ENCODE peak calls at places on chromosomes 11 and 22, in ten cellular contexts. N is cardiac muscle cell, R is testis, S is prostate gland, B is mammary epithelial cell, X is IMR-90, P is tibial nerve, Q is iPS DF 6.9, C is lower lobe of right lung, J is Peyer's patch. T is an unnamed sample.

GRCh38 chr11:129580278-129580677 is 204.6 kb downstream of the BARX2 start:
- DNase-seq in N (no peak), R (no peak), S (no peak), B (no peak), X (no peak), P (no peak), Q (no peak), C (no peak), J (no peak), T (no peak)

GRCh38 chr11:2382927-2383822 is 6.1 kb downstream of the CD81 start:
- DNase-seq in N (peak; percentile 26), R (peak; percentile 72), S (no peak), B (no peak), X (peak; percentile 63), P (no peak), Q (no peak), C (no peak), J (peak; percentile 63), T (no peak)

GRCh38 chr11:106398396-106399074 is 321.1 kb downstream of the AASDHPPT start:
- DNase-seq in N (no peak), R (no peak), S (no peak), B (no peak), X (peak; percentile 57), P (no peak), Q (no peak), C (no peak), J (no peak), T (no peak)

GRCh38 chr11:46342237-46342636 is 5.0 kb upstream of the DGKZ start:
- DNase-seq in N (peak; percentile 62), R (no peak), S (no peak), B (no peak), X (no peak), P (no peak), Q (no peak), C (no peak), J (no peak), T (no peak)

GRCh38 chr22:33036881-33037280 is 21.3 kb downstream of the SYN3 start:
- DNase-seq in N (no peak), R (no peak), S (no peak), B (no peak), X (no peak), P (no peak), Q (no peak), C (no peak), J (no peak), T (no peak)

GRCh38 chr11:46050652-46051051 is 70.6 kb downstream of the PHF21A start:
- DNase-seq in N (no peak), R (no peak), S (no peak), B (no peak), X (no peak), P (no peak), Q (no peak), C (no peak), J (no peak), T (no peak)

GRCh38 chr11:65522640-65523322 is 2.1 kb upstream of the SCYL1 start:
- DNase-seq in N (peak; percentile 58), R (no peak), S (no peak), B (no peak), X (no peak), P (no peak), Q (no peak), C (peak; percentile 41), J (no peak), T (no peak)

GRCh38 chr11:26753738-26754504 is 32.1 kb upstream of the SLC5A12 start:
- DNase-seq in N (peak; percentile 85), R (peak; percentile 71), S (peak; percentile 49), B (peak; percentile 40), X (peak; percentile 74), P (peak; percentile 81), Q (peak; percentile 18), C (no peak), J (peak; percentile 63), T (no peak)

GRCh38 chr22:30192427-30192826 is 54.1 kb downstream of the LIF start:
- DNase-seq in N (no peak), R (no peak), S (no peak), B (no peak), X (no peak), P (no peak), Q (no peak), C (no peak), J (no peak), T (no peak)

GRCh38 chr11:93686226-93686625 is 24.7 kb downstream of the CEP295 start:
- DNase-seq in N (no peak), R (no peak), S (no peak), B (no peak), X (no peak), P (no peak), Q (no peak), C (no peak), J (no peak), T (no peak)

GRCh38 chr22:49951001-49951677 is 9.4 kb upstream of the PIM3 start:
- DNase-seq in N (no peak), R (no peak), S (peak; percentile 99), B (peak; percentile 90), X (peak; percentile 64), P (no peak), Q (no peak), C (peak; percentile 97), J (peak; percentile 88), T (no peak)

GRCh38 chr22:23093090-23093788 is 22.9 kb downstream of the GNAZ start:
- DNase-seq in N (no peak), R (no peak), S (no peak), B (no peak), X (no peak), P (no peak), Q (no peak), C (no peak), J (no peak), T (no peak)
- H3K9me3 ChIP-seq in N (no peaks in the 10 kb centered on the region), R (no peaks in the 10 kb centered on the region), S (no peaks in the 10 kb centered on the region), B (no peaks in the 10 kb centered on the region), X (no peaks in the 10 kb centered on the region), P (no peaks in the 10 kb centered on the region), Q (no peaks in the 10 kb centered on the region), C (no peaks in the 10 kb centered on the region), J (no peaks in the 10 kb centered on the region), T (no peaks in the 10 kb centered on the region)

DNA sequence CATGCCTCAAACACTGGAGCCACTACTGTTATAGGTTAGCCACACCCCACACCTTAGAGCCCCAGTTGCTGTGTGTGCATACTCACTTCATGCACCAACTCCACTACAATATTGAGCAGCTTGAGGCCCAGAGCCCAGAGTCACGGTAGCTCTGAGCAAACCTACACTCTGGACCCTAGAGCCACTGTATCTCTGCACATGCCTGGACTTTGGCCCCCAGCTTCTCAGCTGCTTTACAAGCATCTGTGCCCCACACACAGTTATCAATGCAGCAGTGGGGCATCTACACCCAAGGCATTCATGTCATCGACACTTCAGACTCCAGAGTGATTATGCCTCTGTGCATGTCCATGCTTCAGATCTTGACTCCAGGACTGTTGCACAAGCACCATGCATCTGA is 2.2 kb upstream of the OR5B12 start:
- DNase-seq in N (no peak), R (no peak), S (no peak), B (no peak), X (no peak), P (no peak), Q (no peak), C (no peak), J (no peak), T (no peak)
- H3K9me3 ChIP-seq in N (no peaks in the 10 kb centered on the region), R (peaks cover 2% of the 10 kb centered on the region), S (no peaks in the 10 kb centered on the region), B (no peaks in the 10 kb centered on the region), X (peaks cover 10% of the 10 kb centered on the region), P (no peaks in the 10 kb centered on the region), Q (no peaks in the 10 kb centered on the region), C (peaks cover 6% of the 10 kb centered on the region), J (no peaks in the 10 kb centered on the region), T (no peaks in the 10 kb centered on the region)

DNA sequence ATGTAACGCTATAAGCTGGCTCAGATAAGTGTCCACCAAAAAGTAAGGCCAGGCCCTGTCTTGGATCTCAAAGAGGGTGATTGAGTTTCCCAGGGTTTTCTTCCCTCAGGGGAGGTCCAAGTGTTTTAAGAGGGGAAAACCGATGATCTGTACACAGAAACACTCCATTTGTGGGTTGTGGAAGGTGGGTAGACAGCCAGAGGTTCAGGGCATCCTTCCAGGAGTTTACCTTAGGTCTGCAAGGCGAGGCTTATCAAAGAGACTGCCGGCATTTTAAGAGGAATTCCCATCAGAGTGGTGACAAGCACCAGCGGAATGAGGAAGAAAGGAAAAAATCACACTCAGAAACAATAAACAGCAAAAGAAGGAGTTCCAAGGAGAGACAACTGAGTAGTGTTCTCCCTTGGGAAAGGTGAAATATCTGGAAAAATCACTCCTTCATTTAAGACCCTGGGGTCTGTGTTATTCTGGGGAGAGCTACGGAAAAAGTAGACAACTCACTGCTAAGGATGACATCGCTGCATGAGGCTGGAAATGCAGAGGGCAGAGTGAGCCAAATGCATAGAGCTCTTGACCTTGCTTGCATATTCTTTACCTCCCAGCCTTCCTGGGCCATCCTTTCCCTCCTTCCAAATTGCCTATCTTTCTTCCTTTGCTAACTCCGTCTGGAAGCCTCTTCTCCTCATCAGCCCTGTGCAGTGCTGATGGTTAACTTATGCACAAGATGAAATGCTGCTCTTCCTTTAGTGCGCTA is 22.1 kb upstream of the MMP7 start:
- DNase-seq in N (peak; percentile 10), R (no peak), S (peak; percentile 80), B (peak; percentile 92), X (peak; percentile 65), P (no peak), Q (no peak), C (no peak), J (no peak), T (no peak)
- H3K9me3 ChIP-seq in N (no peaks in the 10 kb centered on the region), R (no peaks in the 10 kb centered on the region), S (no peaks in the 10 kb centered on the region), B (no peaks in the 10 kb centered on the region), X (no peaks in the 10 kb centered on the region), P (no peaks in the 10 kb centered on the region), Q (no peaks in the 10 kb centered on the region), C (no peaks in the 10 kb centered on the region), J (no peaks in the 10 kb centered on the region), T (no peaks in the 10 kb centered on the region)

GRCh38 chr22:48250937-48251530 is 1488.6 kb downstream of the TBC1D22A start:
- DNase-seq in N (no peak), R (no peak), S (no peak), B (no peak), X (no peak), P (no peak), Q (no peak), C (no peak), J (no peak), T (no peak)
- H3K9me3 ChIP-seq in N (no peaks in the 10 kb centered on the region), R (no peaks in the 10 kb centered on the region), S (no peaks in the 10 kb centered on the region), B (peaks cover 29% of the 10 kb centered on the region), X (peaks cover 45% of the 10 kb centered on the region), P (no peaks in the 10 kb centered on the region), Q (peaks cover 25% of the 10 kb centered on the region), C (no peaks in the 10 kb centered on the region), J (no peaks in the 10 kb centered on the region), T (no peaks in the 10 kb centered on the region)

GRCh38 chr22:47240116-47240515 is 477.7 kb downstream of the TBC1D22A start:
- DNase-seq in N (no peak), R (no peak), S (no peak), B (no peak), X (no peak), P (no peak), Q (no peak), C (no peak), J (no peak), T (no peak)
- H3K9me3 ChIP-seq in N (peaks cover 5% of the 10 kb centered on the region), R (no peaks in the 10 kb centered on the region), S (no peaks in the 10 kb centered on the region), B (peaks cover 8% of the 10 kb centered on the region), X (no peaks in the 10 kb centered on the region), P (no peaks in the 10 kb centered on the region), Q (peaks cover 24% of the 10 kb centered on the region), C (peaks cover 4% of the 10 kb centered on the region), J (no peaks in the 10 kb centered on the region), T (no peaks in the 10 kb centered on the region)

GRCh38 chr22:47569389-47570299 is 807.2 kb downstream of the TBC1D22A start:
- DNase-seq in N (no peak), R (no peak), S (no peak), B (no peak), X (no peak), P (no peak), Q (no peak), C (no peak), J (no peak), T (no peak)
- H3K9me3 ChIP-seq in N (no peaks in the 10 kb centered on the region), R (no peaks in the 10 kb centered on the region), S (no peaks in the 10 kb centered on the region), B (peaks cover 25% of the 10 kb centered on the region), X (peaks cover 45% of the 10 kb centered on the region), P (no peaks in the 10 kb centered on the region), Q (peaks cover 32% of the 10 kb centered on the region), C (no peaks in the 10 kb centered on the region), J (no peaks in the 10 kb centered on the region), T (no peaks in the 10 kb centered on the region)